ENCODE peak calls at places on chromosomes 2 and 18, in six cellular contexts. F is IMR-90, E is neuronal stem cell, Z is H9, C is mesenchymal stem cell, S is H1. A is an unnamed sample.
A peak's percentile ranks its signal among the peaks of the same experiment; 100 is the strongest.

GRCh38 chr2:1481406-1482252 is 68.4 kb downstream of the TPO start:
- DNase-seq in Z (no peak), F (no peak), E (no peak), S (no peak), C (no peak), A (no peak)

GRCh38 chr18:28767201-28767600 is 590.3 kb upstream of the CDH2 start:
- DNase-seq in Z (no peak), E (no peak), F (peak; percentile 28), C (peak; percentile 47), S (no peak), A (no peak)

GRCh38 chr2:16442971-16443370 is 222.7 kb downstream of the CYRIA start:
- DNase-seq in S (no peak), C (no peak), E (no peak), F (no peak), Z (no peak), A (no peak)

GRCh38 chr18:29172151-29173015 is 995.5 kb upstream of the CDH2 start:
- DNase-seq in Z (no peak), C (peak; percentile 51), E (no peak), F (peak; percentile 42), S (no peak), A (no peak)

GRCh38 chr2:46615555-46616487 is 136.5 kb downstream of the TMEM247 start:
- DNase-seq in F (peak; percentile 14), Z (no peak), C (peak; percentile 46), E (no peak), S (no peak), A (peak; percentile 72)

GRCh38 chr18:23503967-23504352 is 649 bp downstream of the RMC1 start:
- DNase-seq in Z (no peak), C (peak; percentile 30), F (no peak), S (no peak), E (no peak), A (no peak)

GRCh38 chr2:123993728-123994323 is 31.3 kb upstream of the CNTNAP5 start:
- DNase-seq in E (peak; percentile 23), Z (peak; percentile 59), F (no peak), S (peak; percentile 53), C (peak; percentile 30), A (peak; percentile 71)

GRCh38 chr2:42796427-42797248 is 4.3 kb upstream of the HAAO start:
- DNase-seq in E (no peak), S (no peak), F (no peak), C (no peak), Z (no peak), A (no peak)

GRCh38 chr2:77404189-77404588 is 118.0 kb downstream of the LRRTM4 start:
- DNase-seq in F (no peak), S (no peak), C (no peak), Z (no peak), E (no peak), A (no peak)

GRCh38 chr2:55489467-55490062 is 30.0 kb upstream of the CFAP36 start:
- DNase-seq in S (no peak), C (no peak), E (no peak), Z (no peak), F (no peak), A (no peak)

GRCh38 chr2:21633531-21634310 is 510.0 kb downstream of the TDRD15 start:
- DNase-seq in F (no peak), Z (no peak), E (no peak), S (no peak), C (no peak), A (peak; percentile 37)

GRCh38 chr2:102520009-102520408 is 47.0 kb downstream of the SLC9A4 start:
- DNase-seq in E (peak; percentile 18), C (no peak), F (peak; percentile 17), Z (peak; percentile 47), S (no peak), A (peak; percentile 58)

GRCh38 chr2:150261691-150262090 is 225.8 kb downstream of the RND3 start:
- DNase-seq in Z (no peak), F (no peak), E (no peak), S (no peak), C (no peak), A (no peak)

GRCh38 chr2:64325852-64326577 is 127.9 kb upstream of the LGALSL start:
- DNase-seq in F (no peak), Z (no peak), E (no peak), S (peak; percentile 34), C (no peak), A (no peak)

GRCh38 chr2:235506291-235506996 is 12.6 kb downstream of the AGAP1 start:
- DNase-seq in C (no peak), F (no peak), E (no peak), S (no peak), Z (no peak), A (no peak)

GRCh38 chr2:235501663-235502009 is 7.8 kb downstream of the AGAP1 start:
- DNase-seq in E (no peak), Z (no peak), C (no peak), F (no peak), S (no peak), A (no peak)

GRCh38 chr2:235505210-235505741 is 11.4 kb downstream of the AGAP1 start:
- DNase-seq in C (peak; percentile 73), E (no peak), S (peak; percentile 74), Z (peak; percentile 70), F (no peak), A (no peak)

GRCh38 chr2:235506997-235507615 is 13.3 kb downstream of the AGAP1 start:
- DNase-seq in F (no peak), C (no peak), Z (no peak), S (no peak), E (no peak), A (no peak)

DNA sequence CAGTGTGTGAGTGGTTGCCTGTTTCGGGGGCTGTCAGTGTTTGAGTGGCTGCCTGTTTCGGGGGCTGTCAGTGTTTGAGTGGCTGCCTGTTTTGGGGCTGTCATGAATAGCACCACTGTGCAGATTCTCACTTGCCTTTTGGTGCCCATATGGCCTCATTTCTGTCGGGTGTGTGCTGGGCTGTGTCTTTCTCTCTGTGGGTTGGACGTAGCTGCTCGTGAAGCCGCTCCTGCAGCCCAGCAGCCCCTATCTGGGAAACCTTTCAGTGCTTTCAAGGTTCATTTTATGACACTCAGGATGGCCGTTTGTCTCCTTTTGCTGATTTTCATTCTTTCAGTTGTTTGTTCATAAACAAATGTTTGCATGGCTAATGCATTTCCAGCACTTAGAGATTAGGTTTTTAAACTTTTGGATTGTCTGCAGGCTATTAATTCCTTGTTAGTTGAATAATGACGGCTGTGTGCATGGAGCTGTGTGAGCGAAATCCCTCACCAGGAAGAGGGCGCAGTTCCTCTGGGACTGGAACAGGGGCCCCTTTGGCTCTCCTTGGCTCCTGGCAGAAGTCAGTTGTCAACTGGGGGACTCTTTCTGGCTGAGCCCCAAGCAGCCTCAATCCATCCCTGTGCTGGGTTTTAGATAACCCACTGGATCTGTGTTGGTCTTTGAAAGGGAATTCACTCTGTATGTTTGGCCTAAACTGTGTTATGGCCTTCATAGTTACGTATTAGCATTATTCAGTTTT is 10.8 kb downstream of the AGAP1 start:
- DNase-seq in S (no peak), F (no peak), C (peak; percentile 44), Z (no peak), E (no peak), A (no peak)
- H3K9ac ChIP-seq in S (no peak overlapping the region), F (no peak overlapping the region), C (no peak overlapping the region), Z (no peak overlapping the region), E (no peak overlapping the region), A (peak overlapping the region; percentile 45)

GRCh38 chr18:59701272-59701671 is 4.0 kb upstream of the CCBE1 start:
- DNase-seq in Z (no peak), C (no peak), E (no peak), S (no peak), F (no peak), A (no peak)

GRCh38 chr18:59697236-59697932 is at the start of gene CCBE1:
- DNase-seq in C (peak; percentile 64), F (peak; percentile 71), Z (peak; percentile 86), E (peak; percentile 81), S (peak; percentile 96), A (peak; percentile 79)

GRCh38 chr18:59700535-59700967 is 3.3 kb upstream of the CCBE1 start:
- DNase-seq in S (no peak), F (no peak), Z (no peak), C (no peak), E (no peak), A (no peak)

GRCh38 chr18:59699750-59700534 is 2.7 kb upstream of the CCBE1 start:
- DNase-seq in C (no peak), Z (no peak), S (no peak), F (no peak), E (no peak), A (no peak)

GRCh38 chr18:59699061-59699460 is 1.8 kb upstream of the CCBE1 start:
- DNase-seq in S (no peak), C (no peak), F (no peak), E (no peak), Z (no peak), A (no peak)
- H3K27ac ChIP-seq in S (no peak overlapping the region), C (no peak overlapping the region), F (no peak overlapping the region), E (no peak overlapping the region), Z (no peak overlapping the region), A (no peak overlapping the region)

GRCh38 chr2:28751102-28751955 is at the start of gene PPP1CB:
- DNase-seq in E (peak; percentile 91), S (peak; percentile 91), F (peak; percentile 96), Z (peak; percentile 88), C (peak; percentile 96), A (peak; percentile 95)

GRCh38 chr2:28753043-28753683 is 1.5 kb downstream of the PPP1CB start:
- DNase-seq in C (peak; percentile 86), F (peak; percentile 81), Z (no peak), S (no peak), E (no peak), A (peak; percentile 74)

GRCh38 chr2:28751956-28752607 is 452 bp downstream of the PPP1CB start:
- DNase-seq in C (no peak), Z (no peak), S (peak; percentile 80), F (no peak), E (no peak), A (peak; percentile 29)

GRCh38 chr2:28754321-28754720 is 2.7 kb downstream of the PPP1CB start:
- DNase-seq in Z (no peak), S (no peak), F (peak; percentile 26), C (peak; percentile 50), E (no peak), A (no peak)

DNA sequence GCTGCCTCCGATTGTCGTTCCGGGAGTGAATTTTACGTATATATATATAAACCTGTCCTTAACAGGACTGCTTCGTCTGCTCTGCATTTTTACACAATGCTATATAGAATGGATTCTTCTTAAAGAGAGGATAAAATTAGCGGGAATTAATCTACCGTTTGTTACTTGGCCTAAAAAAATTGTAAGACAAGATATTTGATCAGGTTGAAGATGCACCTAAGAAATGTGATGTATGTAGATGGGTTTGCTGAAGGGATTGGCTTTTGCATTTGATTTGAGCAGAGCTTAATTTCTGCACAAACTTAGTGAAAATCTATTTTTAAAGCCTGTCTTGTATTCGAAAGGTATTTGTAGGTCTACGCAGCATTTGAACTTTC is 966 bp downstream of the PPP1CB start:
- DNase-seq in F (no peak), E (no peak), S (no peak), Z (no peak), C (no peak), A (no peak)
- H2BK120ac ChIP-seq in F (peak overlapping the region; percentile 69), E (no peak overlapping the region), S (no peak overlapping the region), Z (peak overlapping the region; percentile 71), C (peak overlapping the region; percentile 88), A (no peak overlapping the region)

DNA sequence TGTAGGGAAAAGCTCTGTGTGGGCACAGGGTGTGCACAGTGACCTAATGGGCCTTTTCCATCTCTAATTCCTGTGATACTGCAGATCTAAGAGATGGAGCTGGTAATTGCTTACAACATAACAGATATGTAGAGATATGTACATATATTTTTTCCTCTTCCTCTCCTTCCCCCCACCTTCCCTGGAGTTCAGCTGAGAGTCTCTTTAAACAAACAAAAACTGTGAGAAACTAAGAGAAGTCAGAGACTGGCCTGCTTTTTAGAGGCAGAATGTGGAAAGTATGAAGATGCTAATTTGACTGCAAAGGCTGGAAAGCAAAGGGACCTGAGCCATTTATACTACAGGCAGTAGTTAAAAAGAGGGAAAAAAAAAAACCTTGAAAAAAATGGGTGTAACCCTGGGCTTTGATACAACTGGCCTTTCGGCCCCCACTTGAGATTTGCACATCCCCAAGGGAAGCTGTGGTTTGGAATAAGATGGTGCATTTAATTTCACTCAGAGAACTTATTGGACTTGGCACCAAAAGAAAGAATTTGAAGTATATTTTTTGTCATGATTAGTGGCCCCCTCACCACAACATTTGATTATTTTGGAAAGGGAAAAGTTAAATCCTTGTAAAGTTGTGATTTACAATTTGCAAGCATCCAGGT is 502.2 kb upstream of the ZEB2 start:
- DNase-seq in F (peak; percentile 28), C (peak; percentile 46), E (no peak), Z (no peak), S (no peak), A (no peak)
- H3K9ac ChIP-seq in F (peak overlapping the region; percentile 19), C (peak overlapping the region; percentile 77), E (no peak overlapping the region), Z (no peak overlapping the region), S (no peak overlapping the region), A (no peak overlapping the region)

A was measured in mesendoderm.